ENCODE peak calls at places on chromosomes 12 and 14, in eight cellular contexts. E, R, F, X, H, T, M and G are unnamed samples.

GRCh38 chr12:129363041-129363440 is 509.8 kb downstream of the GLT1D1 start:
- ATAC-seq in E (no peak), R (no peak), F (no peak), X (no peak), H (no peak), T (no peak), M (no peak), G (no peak)

GRCh38 chr14:75196468-75196867 is 20.1 kb upstream of the TMED10 start:
- ATAC-seq in E (peak), R (peak), F (peak), X (no peak), H (peak), T (peak), M (peak), G (no peak)

GRCh38 chr14:71780075-71780474 is 152.2 kb upstream of the RGS6 start:
- ATAC-seq in E (no peak), R (no peak), F (no peak), X (no peak), H (no peak), T (no peak), M (peak), G (no peak)

GRCh38 chr14:91374897-91375747 is 42.5 kb downstream of the CCDC88C start:
- ATAC-seq in E (no peak), R (no peak), F (peak), X (peak), H (no peak), T (peak), M (no peak), G (no peak)

GRCh38 chr14:21978999-21979314 is 305.3 kb upstream of the OR4E1 start:
- ATAC-seq in E (no peak), R (peak), F (no peak), X (no peak), H (no peak), T (no peak), M (no peak), G (no peak)

GRCh38 chr12:64714551-64714968 is 44.6 kb downstream of the GNS start:
- ATAC-seq in E (peak), R (peak), F (no peak), X (no peak), H (no peak), T (peak), M (peak), G (no peak)

GRCh38 chr12:105698047-105698446 is 367.6 kb downstream of the C12orf75 start:
- ATAC-seq in E (no peak), R (no peak), F (no peak), X (no peak), H (no peak), T (no peak), M (no peak), G (no peak)

GRCh38 chr12:79402626-79403025 is 288.1 kb downstream of the PAWR start:
- ATAC-seq in E (no peak), R (no peak), F (no peak), X (no peak), H (no peak), T (no peak), M (no peak), G (no peak)

GRCh38 chr12:45203767-45204166 is 12.1 kb upstream of the ANO6 start:
- ATAC-seq in E (no peak), R (no peak), F (no peak), X (no peak), H (no peak), T (no peak), M (no peak), G (no peak)

GRCh38 chr14:51849095-51849494 is 11.3 kb upstream of the GNG2 start:
- ATAC-seq in E (no peak), R (peak), F (no peak), X (no peak), H (no peak), T (no peak), M (no peak), G (no peak)

GRCh38 chr14:49940805-49941421 is 48.0 kb downstream of the ARF6 start:
- ATAC-seq in E (no peak), R (no peak), F (no peak), X (peak), H (no peak), T (peak), M (no peak), G (no peak)

GRCh38 chr12:13195848-13196301 is 651 bp upstream of the EMP1 start:
- ATAC-seq in E (peak), R (no peak), F (peak), X (no peak), H (peak), T (peak), M (peak), G (peak)

GRCh38 chr12:6201775-6202292 is 1.6 kb downstream of the CD9 start:
- ATAC-seq in E (peak), R (no peak), F (no peak), X (no peak), H (no peak), T (no peak), M (no peak), G (no peak)

GRCh38 chr12:22746720-22747119 is 121.7 kb downstream of the ETNK1 start:
- ATAC-seq in E (no peak), R (no peak), F (no peak), X (no peak), H (no peak), T (no peak), M (no peak), G (no peak)

GRCh38 chr14:104509673-104510072 is 69.9 kb upstream of the C14orf180 start:
- ATAC-seq in E (no peak), R (no peak), F (no peak), X (no peak), H (no peak), T (no peak), M (no peak), G (no peak)

GRCh38 chr12:115194448-115194847 is 510.5 kb upstream of the TBX3 start:
- ATAC-seq in E (no peak), R (no peak), F (no peak), X (no peak), H (no peak), T (no peak), M (no peak), G (no peak)

GRCh38 chr12:70543444-70543843 is 93.8 kb downstream of the PTPRB start:
- ATAC-seq in E (no peak), R (no peak), F (no peak), X (no peak), H (peak), T (no peak), M (peak), G (no peak)

GRCh38 chr12:12415886-12416285 is 59.0 kb downstream of the BORCS5 start:
- ATAC-seq in E (no peak), R (peak), F (no peak), X (no peak), H (no peak), T (no peak), M (no peak), G (no peak)

GRCh38 chr12:48995061-48995879 is 3.9 kb downstream of the DDN start:
- ATAC-seq in E (peak), R (peak), F (peak), X (no peak), H (peak), T (no peak), M (peak), G (peak)

GRCh38 chr12:58907326-58907855 is 12.9 kb downstream of the LRIG3 start:
- ATAC-seq in E (no peak), R (no peak), F (no peak), X (no peak), H (no peak), T (no peak), M (no peak), G (no peak)